ENCODE peak calls at places on chromosomes 12 and 14, in nine cellular contexts. P is transverse colon, I is tibial artery, H is lung, F is AG10803, O is fibroblast of the aortic adventitia, E is A549, C is endothelial cell, J is GM12865. U is an unnamed sample.

GRCh38 chr14:79404874-79405273 is 806.4 kb downstream of the DIO2 start:
- DNase-seq in O (no peak), J (no peak), E (no peak), H (no peak), F (no peak), C (no peak), I (no peak), P (no peak), U (no peak)

GRCh38 chr12:132605055-132605441 is 5.3 kb downstream of the LRCOL1 start:
- DNase-seq in P (no peak), I (no peak), O (no peak), J (no peak), C (no peak), E (no peak), F (no peak), H (no peak), U (no peak)

GRCh38 chr12:91902860-91903683 is 242.6 kb downstream of the BTG1 start:
- DNase-seq in C (no peak), J (peak; percentile 1), E (peak; percentile 15), O (peak; percentile 25), H (no peak), F (peak; percentile 52), I (no peak), P (no peak), U (no peak)

GRCh38 chr14:23122086-23122485 is 3.0 kb upstream of the CEBPE start:
- DNase-seq in H (no peak), O (no peak), C (no peak), P (no peak), J (no peak), F (no peak), I (no peak), E (no peak), U (no peak)

GRCh38 chr14:76976623-76977005 is 51.9 kb downstream of the IRF2BPL start:
- DNase-seq in C (no peak), F (no peak), H (no peak), I (no peak), O (no peak), P (no peak), J (no peak), E (no peak), U (no peak)

GRCh38 chr12:42097971-42098370 is 46.7 kb downstream of the GXYLT1 start:
- DNase-seq in C (no peak), E (no peak), O (peak; percentile 35), P (no peak), I (no peak), H (no peak), J (peak; percentile 58), F (no peak), U (no peak)

GRCh38 chr14:36313206-36313605 is 7.2 kb downstream of the MBIP start:
- DNase-seq in J (no peak), I (no peak), E (no peak), O (no peak), C (no peak), F (no peak), P (no peak), H (no peak), U (no peak)

GRCh38 chr14:66974397-66975025 is 214.7 kb upstream of the GARIN2 start:
- DNase-seq in I (no peak), C (no peak), J (no peak), P (no peak), H (no peak), O (peak; percentile 32), E (peak; percentile 4), F (peak; percentile 31), U (no peak)

GRCh38 chr12:64946132-64946829 is 121.8 kb downstream of the TBC1D30 start:
- DNase-seq in E (no peak), F (no peak), I (no peak), H (no peak), P (no peak), C (no peak), J (no peak), O (peak; percentile 53), U (no peak)

GRCh38 chr14:69818760-69819191 is 21.7 kb upstream of the SLC10A1 start:
- DNase-seq in H (peak; percentile 52), C (peak; percentile 78), O (peak; percentile 72), J (peak; percentile 76), F (peak; percentile 50), P (peak; percentile 19), E (peak; percentile 67), I (no peak), U (peak; percentile 48)

GRCh38 chr12:54005853-54006699 is 2.7 kb upstream of the HOXC8 start:
- DNase-seq in O (peak; percentile 79), F (peak; percentile 87), P (peak; percentile 88), H (peak; percentile 88), J (peak; percentile 80), C (peak; percentile 93), I (peak; percentile 91), E (peak; percentile 86), U (peak; percentile 91)

DNA sequence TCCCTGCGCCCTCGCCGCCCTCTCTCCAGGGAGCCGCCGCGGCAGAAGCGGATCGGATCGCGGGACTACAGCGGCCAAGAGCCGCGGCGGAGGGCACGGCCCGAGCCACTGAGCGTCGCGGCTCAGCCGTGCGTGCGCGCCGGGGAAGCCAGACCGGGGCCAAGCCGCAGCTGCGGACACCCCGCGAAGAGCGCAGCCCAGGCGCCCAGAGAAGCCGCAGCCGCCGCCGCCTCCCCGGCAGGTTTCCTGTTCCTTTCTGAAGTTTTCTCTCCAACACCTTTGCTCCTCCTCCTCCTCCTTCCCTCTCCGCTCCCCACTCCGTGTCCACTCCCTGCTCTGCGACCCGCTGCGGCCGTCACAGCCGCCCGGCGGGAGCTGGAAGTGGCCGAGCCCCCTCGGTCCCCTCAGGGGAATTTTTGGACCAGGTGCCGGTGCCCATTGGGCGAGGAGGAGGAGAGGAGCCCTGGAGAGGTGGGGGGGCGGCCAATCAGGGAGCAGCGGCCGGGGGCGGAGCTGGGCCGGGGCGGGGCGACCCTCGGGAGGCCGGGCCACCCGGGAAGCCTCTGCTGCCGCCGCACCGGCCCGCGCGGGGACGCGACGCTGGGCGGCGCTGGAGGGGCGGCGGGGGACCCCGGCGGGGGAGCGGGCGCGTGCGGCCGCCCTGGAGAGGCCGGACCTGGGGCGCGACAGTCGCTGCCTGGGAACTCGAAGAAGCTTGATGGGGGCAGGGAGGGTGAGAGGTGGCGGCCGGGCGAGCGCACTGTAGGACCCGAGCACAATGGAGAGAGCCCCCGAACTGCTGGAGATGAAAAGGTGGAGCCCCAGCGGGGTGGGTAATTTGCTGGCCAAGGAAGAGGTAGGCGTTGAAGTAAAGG is at the start of gene ITPR2:
- DNase-seq in I (peak; percentile 94), C (peak; percentile 96), H (peak; percentile 95), F (peak; percentile 82), P (peak; percentile 97), J (peak; percentile 96), O (peak; percentile 80), E (peak; percentile 88), U (peak; percentile 98)
- TF ChIP-seq CTCF in I (no peak), C (no peak), H (no peak), F (no peak), P (no peak), J (peak; percentile 51), O (peak; percentile 7), E (peak; percentile 60), U (no peak)

DNA sequence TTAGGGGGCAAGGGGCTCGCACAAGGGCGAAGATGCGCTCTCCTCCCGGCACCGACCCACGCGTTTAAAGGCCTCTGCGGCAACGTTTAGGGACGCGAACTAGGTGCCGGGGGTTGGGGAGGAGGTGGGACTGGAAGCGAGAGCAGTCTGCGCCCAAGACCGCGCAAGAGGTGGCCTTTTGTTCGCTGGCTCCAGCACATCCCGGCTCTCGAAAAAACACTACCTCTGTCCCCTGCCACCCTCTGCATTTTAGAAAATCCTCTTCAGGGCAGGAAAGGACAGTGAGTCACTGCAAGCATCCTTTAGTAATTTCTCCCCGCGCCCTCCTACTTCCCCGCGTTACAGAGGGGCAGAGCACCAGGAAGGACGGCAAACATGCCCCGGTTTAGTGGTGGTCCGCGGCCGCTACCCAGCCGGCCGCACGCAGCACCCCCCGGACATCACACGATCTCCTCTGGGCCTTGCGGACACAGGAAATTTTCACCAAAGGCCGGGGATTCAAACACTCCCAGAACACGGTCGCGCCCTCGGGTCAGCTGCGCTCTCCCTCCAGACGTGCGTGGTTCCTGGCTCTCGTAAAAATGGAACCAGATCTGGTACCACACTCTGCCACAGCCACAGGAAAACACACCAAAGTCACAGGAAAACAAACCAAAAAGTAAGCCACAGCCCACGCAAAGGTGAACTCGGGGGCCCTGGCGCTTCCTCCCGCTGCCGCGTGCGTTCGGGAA is 1.1 kb downstream of the SLC38A1 start:
- DNase-seq in F (peak; percentile 25), H (no peak), E (peak; percentile 34), J (peak; percentile 43), I (no peak), C (peak; percentile 26), P (no peak), O (peak; percentile 40), U (peak; percentile 24)
- TF ChIP-seq CTCF in F (no peak), H (no peak), E (no peak), J (no peak), I (no peak), C (no peak), P (no peak), O (no peak), U (no peak)

DNA sequence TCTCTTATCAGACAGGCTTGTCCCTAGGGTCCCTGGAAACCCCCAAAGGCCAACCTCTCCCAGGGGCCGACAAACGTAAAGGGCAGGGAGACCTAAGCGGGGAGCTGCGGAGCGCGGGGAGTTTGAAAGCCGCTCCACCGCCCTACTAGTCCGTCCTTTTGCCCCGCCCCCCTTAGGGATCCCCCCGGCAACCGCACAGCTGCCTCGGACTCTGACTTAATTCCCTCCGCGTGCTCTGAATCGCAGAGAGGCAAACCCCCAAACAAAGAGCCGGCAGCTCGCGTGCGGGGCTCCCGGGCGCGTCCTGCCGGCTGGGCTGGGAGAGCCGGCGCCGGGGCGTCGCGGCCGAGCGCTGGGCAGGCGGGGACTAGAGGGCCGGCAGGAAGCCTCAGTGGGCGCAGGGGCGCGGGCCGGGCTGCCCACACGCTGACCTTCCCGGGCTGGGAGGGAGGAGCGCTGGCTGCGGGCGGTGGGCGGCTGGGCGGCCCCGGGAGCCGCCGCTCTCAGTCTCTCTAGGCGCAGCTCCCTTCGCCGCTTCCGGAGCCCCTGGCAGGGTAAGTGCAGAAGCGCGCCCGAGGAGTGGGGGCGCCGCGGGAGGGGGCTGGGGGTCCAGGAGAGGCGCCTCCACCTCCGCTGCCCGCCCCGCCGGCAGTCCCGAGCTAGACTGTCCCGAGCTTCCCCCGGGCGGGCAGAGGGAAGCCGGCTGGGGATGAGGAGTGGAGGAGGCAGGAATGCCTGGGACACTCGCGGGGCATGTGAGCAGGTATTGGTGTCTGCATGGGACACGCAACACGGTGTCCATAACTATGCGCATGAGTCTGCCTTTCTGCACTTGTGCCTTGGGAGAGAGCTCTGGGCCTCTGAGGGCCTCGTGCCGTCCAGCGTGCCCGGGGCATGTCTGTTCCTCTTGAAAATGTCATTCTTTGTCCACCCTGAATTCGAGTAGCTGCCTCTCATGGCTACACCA is at the start of gene TSPAN11:
- DNase-seq in E (no peak), P (no peak), C (peak; percentile 65), F (peak; percentile 28), I (peak; percentile 35), O (peak; percentile 16), H (no peak), J (peak; percentile 50), U (peak; percentile 87)
- TF ChIP-seq CTCF in E (no peak), P (no peak), C (no peak), F (no peak), I (no peak), O (no peak), H (no peak), J (no peak), U (no peak)

DNA sequence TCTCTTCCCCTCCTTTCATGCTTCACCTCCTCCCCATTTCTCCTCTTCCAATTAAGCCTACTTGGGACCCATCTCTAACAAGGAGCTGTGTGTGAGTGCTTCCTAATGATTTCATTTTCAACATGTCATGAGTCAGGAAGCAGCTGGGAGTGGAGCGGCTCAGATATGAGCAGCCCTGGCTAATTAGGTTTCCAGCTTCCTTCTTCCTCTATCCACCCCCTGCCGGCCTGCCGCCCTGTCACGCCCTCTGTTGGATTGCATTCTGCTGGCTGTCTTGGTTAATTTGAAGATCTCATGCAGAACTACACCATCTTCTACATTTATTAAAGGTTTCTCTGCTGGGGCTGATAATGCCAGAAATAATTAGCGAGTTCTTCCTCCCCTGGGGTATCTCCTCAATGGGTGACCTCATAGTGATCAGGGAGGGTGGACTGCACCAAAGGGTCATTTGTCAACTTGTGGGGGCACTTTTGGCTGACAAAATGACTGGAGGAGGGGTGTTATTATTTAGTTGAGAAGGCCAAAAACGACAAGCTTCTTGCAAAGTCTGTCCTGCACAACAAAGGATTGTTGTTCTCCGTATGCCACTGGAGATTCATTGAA is 300.9 kb upstream of the SRRM4 start:
- DNase-seq in I (no peak), J (no peak), H (no peak), F (no peak), C (peak; percentile 4), O (no peak), P (peak; percentile 50), E (peak; percentile 17), U (peak; percentile 46)
- TF ChIP-seq CTCF in I (no peak), J (no peak), H (no peak), F (no peak), C (no peak), O (no peak), P (no peak), E (no peak), U (no peak)

U was measured in glutamatergic neuron.